ENCODE peak calls at places on chromosomes 16 and 17, in seven cellular contexts. O, U, J, L, Y, S and P are unnamed samples.

GRCh38 chr17:15255713-15256454 is 9.2 kb downstream of the PMP22 start:
- DNase-seq in O (no peak), J (no peak), U (no peak), L (peak), S (no peak), Y (no peak), P (no peak)

GRCh38 chr16:1245452-1246005 is 5.0 kb downstream of the TPSAB1 start:
- DNase-seq in L (no peak), J (no peak), S (no peak), O (no peak), Y (no peak), U (no peak), P (no peak)

GRCh38 chr16:73240928-73241327 is 193.0 kb upstream of the ZFHX3 start:
- DNase-seq in L (no peak), S (no peak), U (no peak), Y (no peak), O (no peak), J (no peak), P (no peak)

GRCh38 chr17:79945591-79946255 is 89.9 kb downstream of the TBC1D16 start:
- DNase-seq in L (no peak), Y (peak), O (no peak), J (no peak), U (no peak), S (no peak), P (peak)

GRCh38 chr16:9595393-9595792 is 503.9 kb downstream of the HAPSTR1 start:
- DNase-seq in J (no peak), Y (no peak), L (no peak), U (no peak), S (no peak), O (no peak), P (no peak)

GRCh38 chr16:51125992-51126391 is 25.1 kb downstream of the SALL1 start:
- DNase-seq in U (peak), L (no peak), Y (no peak), S (no peak), O (no peak), J (no peak), P (no peak)

GRCh38 chr16:48383877-48384304 is 1.3 kb downstream of the SIAH1 start:
- DNase-seq in S (peak), J (peak), U (peak), Y (no peak), O (no peak), L (peak), P (no peak)

GRCh38 chr16:49369638-49370219 is 3.9 kb upstream of the C16orf78 start:
- DNase-seq in L (no peak), J (no peak), O (no peak), S (no peak), U (peak), Y (no peak), P (no peak)

GRCh38 chr17:45976755-45977505 is 22.1 kb upstream of the STH start:
- DNase-seq in L (no peak), Y (no peak), S (peak), J (no peak), O (no peak), U (peak), P (no peak)

GRCh38 chr17:59842901-59843652 is 49.7 kb downstream of the TUBD1 start:
- DNase-seq in L (peak), J (peak), Y (no peak), S (peak), U (peak), O (peak), P (no peak)

GRCh38 chr16:81442220-81442908 is 2.2 kb upstream of the CMIP start:
- DNase-seq in J (no peak), O (no peak), Y (no peak), U (no peak), L (no peak), S (no peak), P (no peak)

GRCh38 chr16:10629592-10629963 is 49.2 kb upstream of the EMP2 start:
- DNase-seq in S (no peak), J (no peak), Y (no peak), O (no peak), L (no peak), U (peak), P (no peak)

GRCh38 chr16:15682105-15682570 is 32.1 kb downstream of the NDE1 start:
- DNase-seq in Y (no peak), S (peak), L (peak), U (peak), J (peak), O (peak), P (peak)

GRCh38 chr17:19426631-19427030 is 15.6 kb downstream of the RNF112 start:
- DNase-seq in Y (no peak), S (no peak), L (no peak), O (no peak), U (peak), J (no peak), P (no peak)

GRCh38 chr17:73311428-73311780 is 397 bp downstream of the CDC42EP4 start:
- DNase-seq in Y (peak), O (no peak), S (no peak), L (no peak), J (no peak), U (no peak), P (no peak)

GRCh38 chr17:64053101-64053500 is 32.7 kb upstream of the ICAM2 start:
- DNase-seq in O (no peak), Y (no peak), U (no peak), J (no peak), L (no peak), S (no peak), P (no peak)

GRCh38 chr16:67942510-67943255 is 1.2 kb downstream of the LCAT start:
- DNase-seq in Y (no peak), U (no peak), S (no peak), L (no peak), J (peak), O (no peak), P (no peak)

GRCh38 chr16:67940436-67941089 is 3.4 kb downstream of the LCAT start:
- DNase-seq in J (no peak), O (no peak), Y (no peak), U (no peak), L (no peak), S (no peak), P (no peak)

GRCh38 chr16:67943256-67943618 is 683 bp downstream of the LCAT start:
- DNase-seq in S (no peak), U (no peak), L (no peak), J (no peak), Y (no peak), O (no peak), P (no peak)

GRCh38 chr16:67941469-67942199 is 2.3 kb downstream of the LCAT start:
- DNase-seq in U (no peak), S (no peak), L (no peak), Y (no peak), O (no peak), J (no peak), P (no peak)

GRCh38 chr16:67942200-67942509 is 1.8 kb downstream of the LCAT start:
- DNase-seq in O (no peak), S (peak), Y (no peak), J (peak), L (peak), U (peak), P (no peak)
- H3K4me3 ChIP-seq in O (no peak), S (no peak), Y (no peak), J (no peak), L (no peak), U (no peak), P (no peak)

DNA sequence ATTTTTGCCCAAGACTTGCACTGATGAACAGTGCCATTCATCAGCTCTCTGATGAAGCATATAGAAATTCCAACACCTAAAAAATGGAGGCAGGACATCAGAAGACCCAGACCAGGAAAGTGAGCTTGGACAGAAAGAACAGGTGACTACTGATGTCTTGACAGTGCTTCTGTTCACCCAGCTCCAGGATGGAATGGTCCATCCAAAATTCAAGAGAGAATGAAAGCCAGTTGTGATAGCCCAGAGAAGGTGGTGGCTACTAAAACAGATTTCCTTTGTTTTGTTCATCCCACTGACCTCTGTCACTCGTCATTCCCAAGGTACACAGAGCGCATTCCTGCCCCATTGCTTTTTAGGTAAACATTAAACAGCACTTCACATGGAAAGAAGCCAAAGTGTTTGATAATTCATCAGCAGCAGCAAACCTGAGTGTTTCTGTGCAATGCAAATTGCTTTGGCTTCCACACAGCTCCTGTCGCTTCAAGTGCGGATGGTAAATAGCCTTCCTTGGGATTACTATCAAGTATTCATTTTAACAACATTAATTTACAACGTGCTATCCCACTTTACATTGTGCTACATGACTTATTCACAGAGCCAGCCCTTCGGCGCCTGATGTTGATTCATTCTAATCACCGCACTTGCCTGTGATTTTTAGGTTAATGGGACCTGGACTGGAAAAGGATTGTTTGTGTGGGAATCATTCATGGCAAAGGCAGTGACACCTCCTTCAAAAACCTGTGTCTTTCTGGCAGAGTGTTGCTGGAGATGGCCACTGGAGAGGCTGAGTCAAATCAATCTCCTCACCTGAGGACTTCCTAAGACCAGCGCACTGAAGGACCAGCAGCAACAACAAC is 65.1 kb upstream of the TOX3 start:
- DNase-seq in U (no peak), Y (no peak), O (no peak), J (no peak), L (no peak), S (no peak), P (no peak)
- H3K4me3 ChIP-seq in U (no peak), Y (no peak), O (no peak), J (no peak), L (no peak), S (no peak), P (no peak)

GRCh38 chr17:62057696-62058095 is 7.4 kb downstream of the MED13 start:
- DNase-seq in O (no peak), J (no peak), Y (no peak), L (no peak), U (no peak), S (no peak), P (no peak)
- H3K4me3 ChIP-seq in O (no peak), J (no peak), Y (no peak), L (no peak), U (no peak), S (no peak), P (no peak)

GRCh38 chr17:57662644-57663308 is 82.3 kb downstream of the CCDC182 start:
- DNase-seq in L (peak), S (peak), O (peak), J (peak), Y (peak), U (peak), P (peak)
- H3K4me3 ChIP-seq in L (peak), S (peak), O (peak), J (no peak), Y (peak), U (peak), P (peak)

GRCh38 chr16:87860553-87861299 is 8.6 kb downstream of the SLC7A5 start:
- DNase-seq in O (peak), J (no peak), S (peak), Y (peak), U (no peak), L (peak), P (no peak)

GRCh38 chr16:87864331-87864989 is 4.8 kb downstream of the SLC7A5 start:
- DNase-seq in U (no peak), Y (no peak), J (no peak), O (no peak), S (no peak), L (peak), P (no peak)
- H3K4me3 ChIP-seq in U (no peak), Y (no peak), J (no peak), O (no peak), S (no peak), L (no peak), P (no peak)

GRCh38 chr17:50626037-50626574 is 8.6 kb upstream of the ABCC3 start:
- DNase-seq in U (peak), Y (peak), J (peak), S (peak), O (peak), L (peak), P (peak)

GRCh38 chr17:50627386-50627781 is 7.3 kb upstream of the ABCC3 start:
- DNase-seq in Y (no peak), U (no peak), O (no peak), J (no peak), L (no peak), S (no peak), P (no peak)

GRCh38 chr17:50627782-50628601 is 6.7 kb upstream of the ABCC3 start:
- DNase-seq in L (no peak), Y (no peak), O (no peak), U (peak), J (peak), S (no peak), P (no peak)

GRCh38 chr17:50624321-50624935 is 10.3 kb upstream of the ABCC3 start:
- DNase-seq in U (no peak), J (no peak), S (no peak), L (no peak), O (no peak), Y (no peak), P (no peak)

GRCh38 chr17:50625032-50625871 is 9.4 kb upstream of the ABCC3 start:
- DNase-seq in J (peak), U (no peak), Y (no peak), O (no peak), S (no peak), L (no peak), P (no peak)
- H3K4me3 ChIP-seq in J (no peak), U (no peak), Y (no peak), O (no peak), S (no peak), L (no peak), P (no peak)

DNA sequence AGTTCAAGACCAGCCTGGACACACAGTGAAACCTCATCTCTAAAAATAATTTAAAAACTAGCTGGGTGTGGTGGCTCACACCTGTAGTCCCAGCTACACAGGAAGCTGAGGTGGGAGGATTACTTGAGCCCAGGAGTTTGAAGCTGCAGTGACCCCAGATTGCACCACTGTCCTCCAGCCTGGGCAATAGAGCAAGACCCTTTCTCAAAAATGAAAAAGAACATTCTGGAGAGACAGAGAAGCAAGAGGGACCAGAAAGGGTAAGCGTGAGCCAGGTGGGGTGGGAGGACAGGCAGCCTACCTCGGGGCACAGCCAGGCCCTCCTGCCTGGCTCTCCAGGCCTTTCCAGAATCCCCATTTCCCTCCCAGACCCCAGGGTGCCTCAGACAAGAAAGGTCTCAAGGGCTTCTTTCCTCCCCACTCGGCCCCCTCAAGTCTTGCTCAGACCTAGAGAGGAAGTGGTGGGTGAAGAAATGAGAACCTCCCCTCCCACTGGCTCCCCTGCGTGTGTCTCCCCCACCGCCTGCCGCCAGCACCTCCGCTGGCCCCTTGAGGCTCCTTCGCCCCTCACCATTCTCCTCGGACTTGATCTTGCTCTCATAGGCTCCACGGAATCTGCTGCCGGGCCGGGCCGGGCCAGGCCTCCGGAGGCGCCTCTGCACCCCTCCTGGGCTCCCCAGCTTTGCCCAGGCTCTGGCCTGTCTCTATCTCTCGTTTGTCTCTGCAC is 501 bp downstream of the C16orf54 start:
- DNase-seq in S (no peak), J (no peak), L (no peak), Y (no peak), O (no peak), U (no peak), P (no peak)
- H3K4me3 ChIP-seq in S (no peak), J (no peak), L (no peak), Y (peak), O (no peak), U (no peak), P (peak)

DNA sequence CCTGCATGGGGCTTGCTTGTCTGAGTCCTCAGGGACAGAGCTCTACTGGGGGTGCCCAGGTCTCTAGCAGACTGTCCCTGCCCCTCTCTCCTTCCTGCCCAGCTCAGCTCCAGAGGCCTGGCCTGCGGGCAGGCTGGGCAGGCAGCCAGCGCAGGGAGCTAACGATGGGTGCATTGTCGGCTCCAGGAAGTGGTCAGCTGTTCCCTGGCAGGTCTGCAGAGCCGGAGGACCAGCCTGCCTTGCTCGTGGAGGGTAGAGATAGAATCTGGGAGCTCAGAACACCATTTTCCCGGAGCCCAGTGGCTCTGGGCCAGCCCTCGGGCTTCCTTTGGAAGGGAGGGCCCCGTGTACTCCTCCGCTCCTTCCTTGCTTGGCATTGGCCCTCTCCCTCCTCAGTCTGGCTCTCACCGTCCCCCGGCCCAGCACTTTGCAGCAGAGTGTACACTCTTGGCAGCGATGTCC is 189.6 kb downstream of the RAB11FIP4 start:
- DNase-seq in S (peak), U (no peak), J (peak), L (peak), Y (peak), O (peak), P (peak)
- H3K4me3 ChIP-seq in S (no peak), U (no peak), J (no peak), L (no peak), Y (peak), O (no peak), P (peak)

GRCh38 chr16:53090271-53090590 is 35.4 kb downstream of the CHD9 start:
- DNase-seq in J (no peak), L (no peak), O (no peak), U (no peak), S (no peak), Y (no peak), P (no peak)
- H3K4me3 ChIP-seq in J (no peak), L (peak), O (peak), U (no peak), S (no peak), Y (no peak), P (peak)